ENCODE peak calls at places on chromosome 6, in four cellular contexts. P is tibial artery, J is G401, Y is PC-3. V is an unnamed sample.
A peak's percentile ranks its signal among the peaks of the same experiment; 100 is the strongest.

GRCh38 chr6:2931970-2932748 is 29.1 kb upstream of the SERPINB9 start:
- DNase-seq in P (peak; percentile 87), J (peak; percentile 93), Y (peak; percentile 97), V (peak; percentile 88)

GRCh38 chr6:94270040-94270689 is 850.8 kb upstream of the EPHA7 start:
- DNase-seq in P (no peak), J (peak; percentile 94), Y (no peak), V (no peak)

GRCh38 chr6:84469144-84469543 is 241.7 kb upstream of the CEP162 start:
- DNase-seq in P (no peak), J (no peak), Y (no peak), V (no peak)

GRCh38 chr6:11771473-11772048 is 7.0 kb downstream of the ADTRP start:
- DNase-seq in P (no peak), J (no peak), Y (peak; percentile 26), V (no peak)

GRCh38 chr6:21856096-21856825 is 262.7 kb downstream of the SOX4 start:
- DNase-seq in P (no peak), J (no peak), Y (peak; percentile 83), V (no peak)

GRCh38 chr6:148086843-148087242 is 255.8 kb upstream of the SASH1 start:
- DNase-seq in P (no peak), J (no peak), Y (peak; percentile 15), V (no peak)

GRCh38 chr6:48826884-48827701 is 636.0 kb downstream of the MMUT start:
- DNase-seq in P (no peak), J (no peak), Y (peak; percentile 99), V (no peak)

GRCh38 chr6:122431780-122432179 is 32.3 kb downstream of the HSF2 start:
- DNase-seq in P (no peak), J (no peak), Y (no peak), V (no peak)

GRCh38 chr6:21265264-21266044 is 328.1 kb upstream of the SOX4 start:
- DNase-seq in P (no peak), J (no peak), Y (peak; percentile 86), V (no peak)

GRCh38 chr6:45737331-45738056 is 278.2 kb downstream of the CLIC5 start:
- DNase-seq in P (no peak), J (no peak), Y (no peak), V (no peak)

GRCh38 chr6:137873273-137873762 is 6.3 kb downstream of the TNFAIP3 start:
- DNase-seq in P (peak; percentile 84), J (no peak), Y (peak; percentile 48), V (peak; percentile 56)

GRCh38 chr6:142760152-142760551 is 184.8 kb downstream of the HIVEP2 start:
- DNase-seq in P (no peak), J (no peak), Y (peak; percentile 22), V (no peak)

GRCh38 chr6:157996201-157996712 is 14.6 kb downstream of the SYNJ2 start:
- DNase-seq in P (peak; percentile 41), J (no peak), Y (no peak), V (no peak)

GRCh38 chr6:28598757-28599686 is 73.3 kb downstream of the GPX5 start:
- DNase-seq in P (no peak), J (no peak), Y (no peak), V (no peak)

GRCh38 chr6:155444952-155445903 is 10.4 kb downstream of the NOX3 start:
- DNase-seq in P (no peak), J (no peak), Y (no peak), V (no peak)

GRCh38 chr6:107320126-107320525 is 139.2 kb downstream of the PDSS2 start:
- DNase-seq in P (no peak), J (no peak), Y (no peak), V (no peak)

GRCh38 chr6:20559924-20560551 is 25.8 kb downstream of the CDKAL1 start:
- DNase-seq in P (no peak), J (peak; percentile 37), Y (no peak), V (no peak)

GRCh38 chr6:51814418-51814817 is 273.0 kb downstream of the PKHD1 start:
- DNase-seq in P (no peak), J (no peak), Y (no peak), V (no peak)

GRCh38 chr6:48928937-48929336 is 534.1 kb downstream of the MMUT start:
- DNase-seq in P (no peak), J (no peak), Y (peak; percentile 12), V (no peak)

GRCh38 chr6:116363759-116364158 is 7.0 kb upstream of the DSE start:
- DNase-seq in P (no peak), J (no peak), Y (no peak), V (no peak)

GRCh38 chr6:108760158-108761050 is 87.8 kb upstream of the ARMC2 start:
- DNase-seq in P (no peak), J (no peak), Y (no peak), V (no peak)

GRCh38 chr6:26553264-26553738 is 15.1 kb downstream of the HMGN4 start:
- DNase-seq in P (peak; percentile 83), J (peak; percentile 92), Y (peak; percentile 82), V (peak; percentile 80)

GRCh38 chr6:77880501-77880900 is 227.7 kb downstream of the MEI4 start:
- DNase-seq in P (no peak), J (no peak), Y (peak; percentile 1), V (no peak)

GRCh38 chr6:35725081-35725708 is 11.6 kb upstream of the ARMC12 start:
- DNase-seq in P (no peak), J (no peak), Y (no peak), V (no peak)

GRCh38 chr6:30821862-30822784 is 62.2 kb upstream of the DDR1 start:
- DNase-seq in P (no peak), J (peak; percentile 68), Y (peak; percentile 70), V (no peak)

GRCh38 chr6:142828030-142828429 is 116.9 kb downstream of the HIVEP2 start:
- DNase-seq in P (no peak), J (no peak), Y (no peak), V (no peak)

GRCh38 chr6:12163149-12163548 is 127.0 kb upstream of the EDN1 start:
- DNase-seq in P (no peak), J (no peak), Y (no peak), V (peak; percentile 74)

GRCh38 chr6:142867988-142868818 is 76.8 kb downstream of the HIVEP2 start:
- DNase-seq in P (no peak), J (no peak), Y (no peak), V (no peak)

GRCh38 chr6:116929825-116930224 is 52.8 kb downstream of the RFX6 start:
- DNase-seq in P (no peak), J (no peak), Y (no peak), V (no peak)

GRCh38 chr6:139525415-139525814 is 151.0 kb upstream of the CITED2 start:
- DNase-seq in P (no peak), J (no peak), Y (no peak), V (no peak)

GRCh38 chr6:31402324-31403282 is 792 bp upstream of the MICA start:
- DNase-seq in P (no peak), J (peak; percentile 77), Y (peak; percentile 35), V (peak; percentile 52)

GRCh38 chr6:87378947-87379346 is 28.8 kb upstream of the CFAP206 start:
- DNase-seq in P (no peak), J (no peak), Y (no peak), V (no peak)

GRCh38 chr6:32971581-32972352 is 3.4 kb downstream of the BRD2 start:
- DNase-seq in P (peak; percentile 100), J (peak; percentile 100), Y (peak; percentile 100), V (peak; percentile 100)

GRCh38 chr6:118815495-118815894 is 78.5 kb upstream of the ASF1A start:
- DNase-seq in P (no peak), J (no peak), Y (no peak), V (no peak)

GRCh38 chr6:81215092-81215432 is 537.4 kb downstream of the TENT5A start:
- DNase-seq in P (no peak), J (no peak), Y (no peak), V (no peak)

GRCh38 chr6:129238991-129239390 is 356.1 kb downstream of the LAMA2 start:
- DNase-seq in P (no peak), J (no peak), Y (no peak), V (no peak)

GRCh38 chr6:1704711-1705110 is 95.0 kb downstream of the FOXC1 start:
- DNase-seq in P (no peak), J (no peak), Y (no peak), V (no peak)

GRCh38 chr6:33609444-33610034 is 11.6 kb upstream of the ITPR3 start:
- DNase-seq in P (peak; percentile 74), J (no peak), Y (peak; percentile 70), V (no peak)